ENCODE peak calls at places on chromosomes 11 and 22, in eight cellular contexts. One of them, this sample, is unnamed.

GRCh38 chr22:35219012-35219411 is 38.3 kb upstream of the HMGXB4 start:
- DNase-seq in fibroblast of lung: no peak
- DNase-seq in BJ: peak
- DNase-seq in foreskin fibroblast: peak
- DNase-seq in AG04450: peak
- DNase-seq in cardiac fibroblast: peak
- DNase-seq in neuronal stem cell: no peak
- DNase-seq in MM.1S: no peak
- DNase-seq in this sample: peak

GRCh38 chr11:86954288-86955110 is 696 bp downstream of the FZD4 start:
- DNase-seq in fibroblast of lung: no peak
- DNase-seq in BJ: no peak
- DNase-seq in foreskin fibroblast: no peak
- DNase-seq in AG04450: no peak
- DNase-seq in cardiac fibroblast: no peak
- DNase-seq in neuronal stem cell: no peak
- DNase-seq in MM.1S: no peak
- DNase-seq in this sample: no peak

GRCh38 chr22:20237480-20238440 is 30.4 kb downstream of the RTN4R start:
- DNase-seq in fibroblast of lung: no peak
- DNase-seq in BJ: no peak
- DNase-seq in foreskin fibroblast: no peak
- DNase-seq in AG04450: no peak
- DNase-seq in cardiac fibroblast: no peak
- DNase-seq in neuronal stem cell: no peak
- DNase-seq in MM.1S: no peak
- DNase-seq in this sample: no peak

GRCh38 chr11:113554531-113554930 is 79.3 kb upstream of the DRD2 start:
- DNase-seq in fibroblast of lung: no peak
- DNase-seq in BJ: no peak
- DNase-seq in foreskin fibroblast: no peak
- DNase-seq in AG04450: no peak
- DNase-seq in cardiac fibroblast: no peak
- DNase-seq in neuronal stem cell: no peak
- DNase-seq in MM.1S: no peak
- DNase-seq in this sample: no peak

GRCh38 chr22:32465661-32466060 is 1.4 kb upstream of the BPIFC start:
- DNase-seq in fibroblast of lung: no peak
- DNase-seq in BJ: no peak
- DNase-seq in foreskin fibroblast: no peak
- DNase-seq in AG04450: no peak
- DNase-seq in cardiac fibroblast: no peak
- DNase-seq in neuronal stem cell: no peak
- DNase-seq in MM.1S: no peak
- DNase-seq in this sample: no peak

GRCh38 chr11:46075168-46075567 is 46.1 kb downstream of the PHF21A start:
- DNase-seq in fibroblast of lung: peak
- DNase-seq in BJ: no peak
- DNase-seq in foreskin fibroblast: peak
- DNase-seq in AG04450: peak
- DNase-seq in cardiac fibroblast: peak
- DNase-seq in neuronal stem cell: no peak
- DNase-seq in MM.1S: no peak
- DNase-seq in this sample: no peak

GRCh38 chr11:120170741-120171261 is 32.9 kb upstream of the TRIM29 start:
- DNase-seq in fibroblast of lung: no peak
- DNase-seq in BJ: no peak
- DNase-seq in foreskin fibroblast: no peak
- DNase-seq in AG04450: no peak
- DNase-seq in cardiac fibroblast: no peak
- DNase-seq in neuronal stem cell: no peak
- DNase-seq in MM.1S: no peak
- DNase-seq in this sample: no peak

GRCh38 chr22:35448552-35448922 is 48.6 kb downstream of the MCM5 start:
- DNase-seq in fibroblast of lung: no peak
- DNase-seq in BJ: no peak
- DNase-seq in foreskin fibroblast: no peak
- DNase-seq in AG04450: no peak
- DNase-seq in cardiac fibroblast: no peak
- DNase-seq in neuronal stem cell: no peak
- DNase-seq in MM.1S: no peak
- DNase-seq in this sample: no peak

GRCh38 chr11:126403039-126403438 is 47.6 kb downstream of the ST3GAL4 start:
- DNase-seq in fibroblast of lung: no peak
- DNase-seq in BJ: no peak
- DNase-seq in foreskin fibroblast: no peak
- DNase-seq in AG04450: no peak
- DNase-seq in cardiac fibroblast: no peak
- DNase-seq in neuronal stem cell: no peak
- DNase-seq in MM.1S: no peak
- DNase-seq in this sample: no peak

GRCh38 chr11:74437441-74437840 is 29.9 kb downstream of the KCNE3 start:
- DNase-seq in fibroblast of lung: no peak
- DNase-seq in BJ: no peak
- DNase-seq in foreskin fibroblast: no peak
- DNase-seq in AG04450: no peak
- DNase-seq in cardiac fibroblast: peak
- DNase-seq in neuronal stem cell: no peak
- DNase-seq in MM.1S: no peak
- DNase-seq in this sample: no peak

GRCh38 chr11:22785251-22785650 is 44.4 kb downstream of the SVIP start:
- DNase-seq in fibroblast of lung: no peak
- DNase-seq in BJ: no peak
- DNase-seq in foreskin fibroblast: no peak
- DNase-seq in AG04450: no peak
- DNase-seq in cardiac fibroblast: peak
- DNase-seq in neuronal stem cell: no peak
- DNase-seq in MM.1S: no peak
- DNase-seq in this sample: no peak

GRCh38 chr11:110984147-110984546 is 261.4 kb upstream of the POU2AF2 start:
- DNase-seq in fibroblast of lung: peak
- DNase-seq in BJ: no peak
- DNase-seq in foreskin fibroblast: no peak
- DNase-seq in AG04450: peak
- DNase-seq in cardiac fibroblast: peak
- DNase-seq in neuronal stem cell: no peak
- DNase-seq in MM.1S: no peak
- DNase-seq in this sample: no peak

GRCh38 chr11:119684361-119685072 is 44.5 kb downstream of the NECTIN1 start:
- DNase-seq in fibroblast of lung: peak
- DNase-seq in BJ: no peak
- DNase-seq in foreskin fibroblast: peak
- DNase-seq in AG04450: peak
- DNase-seq in cardiac fibroblast: peak
- DNase-seq in neuronal stem cell: no peak
- DNase-seq in MM.1S: peak
- DNase-seq in this sample: no peak

DNA sequence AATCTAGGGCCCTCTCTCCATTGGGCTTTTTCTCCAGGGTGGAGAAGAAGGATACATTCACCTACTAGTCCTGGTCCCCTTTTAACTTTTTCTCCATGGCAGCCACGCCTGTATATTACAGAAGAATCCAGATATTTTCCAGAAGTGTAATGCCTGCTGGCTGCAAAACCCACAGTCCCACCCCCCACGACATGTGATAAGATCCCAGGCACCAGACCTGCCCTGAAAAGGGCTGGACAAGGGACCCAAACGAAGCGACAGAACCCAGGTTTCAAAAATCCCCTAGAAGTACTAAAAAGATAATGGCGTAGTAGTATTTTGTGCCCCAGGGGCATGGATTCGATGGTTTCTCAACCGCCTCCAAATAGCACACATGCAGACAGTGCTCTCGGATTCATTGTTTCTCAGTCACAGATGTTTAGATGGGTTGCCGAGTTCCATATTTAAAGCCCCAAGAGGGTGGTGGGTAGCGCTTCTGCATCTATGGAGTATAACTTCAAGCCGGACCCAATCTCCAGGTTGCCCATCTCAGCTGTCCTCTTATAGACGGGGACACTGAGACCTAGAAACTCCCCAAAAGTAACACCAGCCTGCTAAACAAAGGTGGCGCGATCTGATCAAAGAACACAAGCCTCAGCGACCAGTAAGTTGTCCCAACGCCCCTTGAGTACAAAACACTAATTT is 2.6 kb downstream of the WT1 start:
- DNase-seq in fibroblast of lung: no peak
- DNase-seq in BJ: no peak
- DNase-seq in foreskin fibroblast: no peak
- DNase-seq in AG04450: no peak
- DNase-seq in cardiac fibroblast: peak
- DNase-seq in neuronal stem cell: no peak
- DNase-seq in MM.1S: no peak
- DNase-seq in this sample: no peak
- H3K4me3 ChIP-seq in fibroblast of lung: no peak
- H3K4me3 ChIP-seq in BJ: no peak
- H3K4me3 ChIP-seq in foreskin fibroblast: peak
- H3K4me3 ChIP-seq in AG04450: peak
- H3K4me3 ChIP-seq in cardiac fibroblast: peak
- H3K4me3 ChIP-seq in neuronal stem cell: no peak
- H3K4me3 ChIP-seq in MM.1S: no peak
- H3K4me3 ChIP-seq in this sample: no peak

DNA sequence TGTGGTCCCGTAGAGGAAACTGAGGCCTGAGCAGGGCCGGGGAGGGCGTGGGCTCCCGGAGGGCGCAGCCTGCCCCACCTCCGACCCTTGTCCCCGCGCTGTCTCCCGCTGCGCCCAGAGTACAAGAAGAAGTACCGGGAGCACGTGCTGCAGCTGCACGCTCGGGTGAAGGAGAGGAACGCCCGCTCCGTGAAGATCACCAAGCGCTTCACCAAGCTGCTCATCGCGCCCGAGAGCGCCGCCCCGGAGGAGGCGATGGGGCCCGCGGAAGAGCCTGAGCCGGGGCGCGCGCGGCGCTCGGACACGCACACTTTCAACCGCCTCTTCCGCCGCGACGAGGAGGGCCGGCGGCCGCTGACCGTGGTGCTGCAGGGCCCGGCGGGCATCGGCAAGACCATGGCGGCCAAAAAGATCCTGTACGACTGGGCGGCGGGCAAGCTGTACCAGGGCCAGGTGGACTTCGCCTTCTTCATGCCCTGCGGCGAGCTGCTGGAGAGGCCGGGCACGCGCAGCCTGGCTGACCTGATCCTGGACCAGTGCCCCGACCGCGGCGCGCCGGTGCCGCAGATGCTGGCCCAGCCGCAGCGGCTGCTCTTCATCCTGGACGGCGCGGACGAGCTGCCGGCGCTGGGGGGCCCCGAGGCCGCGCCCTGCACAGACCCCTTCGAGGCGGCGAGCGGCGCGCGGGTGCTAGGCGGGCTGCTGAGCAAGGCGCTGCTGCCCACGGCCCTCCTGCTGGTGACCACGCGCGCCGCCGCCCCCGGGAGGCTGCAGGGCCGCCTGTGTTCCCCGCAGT is 2.0 kb downstream of the NLRP6 start:
- DNase-seq in fibroblast of lung: no peak
- DNase-seq in BJ: no peak
- DNase-seq in foreskin fibroblast: peak
- DNase-seq in AG04450: no peak
- DNase-seq in cardiac fibroblast: peak
- DNase-seq in neuronal stem cell: no peak
- DNase-seq in MM.1S: no peak
- DNase-seq in this sample: no peak
- H3K4me3 ChIP-seq in fibroblast of lung: no peak
- H3K4me3 ChIP-seq in BJ: no peak
- H3K4me3 ChIP-seq in foreskin fibroblast: no peak
- H3K4me3 ChIP-seq in AG04450: no peak
- H3K4me3 ChIP-seq in cardiac fibroblast: no peak
- H3K4me3 ChIP-seq in neuronal stem cell: no peak
- H3K4me3 ChIP-seq in MM.1S: no peak
- H3K4me3 ChIP-seq in this sample: no peak

GRCh38 chr11:70566768-70567530 is 168.6 kb downstream of the CTTN start:
- DNase-seq in fibroblast of lung: no peak
- DNase-seq in BJ: no peak
- DNase-seq in foreskin fibroblast: no peak
- DNase-seq in AG04450: no peak
- DNase-seq in cardiac fibroblast: no peak
- DNase-seq in neuronal stem cell: no peak
- DNase-seq in MM.1S: no peak
- DNase-seq in this sample: no peak

GRCh38 chr11:70568504-70569172 is 170.3 kb downstream of the CTTN start:
- DNase-seq in fibroblast of lung: peak
- DNase-seq in BJ: no peak
- DNase-seq in foreskin fibroblast: peak
- DNase-seq in AG04450: no peak
- DNase-seq in cardiac fibroblast: peak
- DNase-seq in neuronal stem cell: no peak
- DNase-seq in MM.1S: no peak
- DNase-seq in this sample: no peak

GRCh38 chr11:70569173-70569890 is 171.0 kb downstream of the CTTN start:
- DNase-seq in fibroblast of lung: no peak
- DNase-seq in BJ: no peak
- DNase-seq in foreskin fibroblast: no peak
- DNase-seq in AG04450: no peak
- DNase-seq in cardiac fibroblast: no peak
- DNase-seq in neuronal stem cell: no peak
- DNase-seq in MM.1S: no peak
- DNase-seq in this sample: no peak

GRCh38 chr11:70569996-70570692 is 171.8 kb downstream of the CTTN start:
- DNase-seq in fibroblast of lung: no peak
- DNase-seq in BJ: no peak
- DNase-seq in foreskin fibroblast: no peak
- DNase-seq in AG04450: no peak
- DNase-seq in cardiac fibroblast: no peak
- DNase-seq in neuronal stem cell: no peak
- DNase-seq in MM.1S: no peak
- DNase-seq in this sample: no peak

DNA sequence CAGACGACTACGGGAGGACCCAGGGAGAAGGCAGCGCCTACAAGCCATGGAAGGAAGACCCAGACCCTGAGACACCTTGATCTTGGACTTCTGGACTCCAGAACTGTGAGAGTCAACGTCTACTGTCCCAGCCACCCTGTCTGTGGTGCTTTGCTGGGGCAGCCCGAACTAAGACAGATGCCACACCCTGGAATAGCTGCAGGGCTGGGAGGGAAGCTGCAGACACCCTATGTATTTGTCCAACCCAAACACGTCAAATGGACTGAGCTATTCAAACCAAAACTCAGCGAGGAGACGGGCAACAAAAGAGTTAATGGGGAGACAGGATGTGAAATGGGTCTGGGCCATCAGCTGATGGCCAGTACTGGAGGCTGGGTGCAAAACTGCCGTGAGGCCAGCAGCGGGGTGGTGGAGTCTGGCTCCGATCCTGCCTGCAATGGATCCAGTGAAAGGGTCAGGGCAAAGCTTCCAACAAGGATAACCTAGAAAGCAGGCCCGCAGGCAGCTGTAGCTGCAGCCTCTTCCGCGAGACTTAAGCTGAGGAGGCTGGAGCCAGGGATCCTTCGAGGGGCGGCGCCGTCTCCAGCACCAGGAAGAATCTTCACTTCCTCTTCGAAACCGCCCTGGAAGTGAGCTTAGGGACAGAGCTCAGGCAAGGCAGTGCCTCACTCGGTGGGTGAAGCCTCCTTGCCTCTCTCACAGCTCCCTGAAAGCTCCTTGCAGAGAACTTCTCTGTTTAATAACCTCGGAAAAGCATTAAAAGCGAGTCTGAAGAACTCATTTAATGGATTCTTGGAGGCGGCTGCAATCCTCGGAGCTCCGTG is 169.6 kb downstream of the CTTN start:
- DNase-seq in fibroblast of lung: peak
- DNase-seq in BJ: no peak
- DNase-seq in foreskin fibroblast: peak
- DNase-seq in AG04450: no peak
- DNase-seq in cardiac fibroblast: peak
- DNase-seq in neuronal stem cell: no peak
- DNase-seq in MM.1S: no peak
- DNase-seq in this sample: no peak
- H3K4me3 ChIP-seq in fibroblast of lung: peak
- H3K4me3 ChIP-seq in BJ: peak
- H3K4me3 ChIP-seq in foreskin fibroblast: peak
- H3K4me3 ChIP-seq in AG04450: peak
- H3K4me3 ChIP-seq in cardiac fibroblast: peak
- H3K4me3 ChIP-seq in neuronal stem cell: no peak
- H3K4me3 ChIP-seq in MM.1S: no peak
- H3K4me3 ChIP-seq in this sample: peak

GRCh38 chr22:45957826-45958225 is 19.1 kb downstream of the WNT7B start:
- DNase-seq in fibroblast of lung: no peak
- DNase-seq in BJ: no peak
- DNase-seq in foreskin fibroblast: no peak
- DNase-seq in AG04450: no peak
- DNase-seq in cardiac fibroblast: no peak
- DNase-seq in neuronal stem cell: no peak
- DNase-seq in MM.1S: no peak
- DNase-seq in this sample: no peak
- H3K4me3 ChIP-seq in fibroblast of lung: no peak
- H3K4me3 ChIP-seq in BJ: no peak
- H3K4me3 ChIP-seq in foreskin fibroblast: no peak
- H3K4me3 ChIP-seq in AG04450: no peak
- H3K4me3 ChIP-seq in cardiac fibroblast: no peak
- H3K4me3 ChIP-seq in neuronal stem cell: no peak
- H3K4me3 ChIP-seq in MM.1S: no peak
- H3K4me3 ChIP-seq in this sample: no peak

This sample was measured in AG09309.